ENCODE peak calls at places on chromosomes 13 and 19, in six cellular contexts. S is transverse colon, I is HepG2, X is breast epithelium, P is uterus, U is K562. F is an unnamed sample.

GRCh38 chr19:21321996-21322395 is 7.2 kb downstream of the ZNF708 start:
- DNase-seq in S (no peak), U (no peak), X (no peak), P (no peak), I (no peak), F (no peak)

GRCh38 chr13:51107996-51108395 is 3.1 kb downstream of the C13orf42 start:
- DNase-seq in U (no peak), P (no peak), I (no peak), S (no peak), X (no peak), F (no peak)

GRCh38 chr19:51026554-51026831 is at the start of gene KLK11:
- DNase-seq in X (no peak), S (no peak), P (no peak), I (no peak), U (no peak), F (no peak)

GRCh38 chr13:114339779-114340534 is 25.7 kb downstream of the CHAMP1 start:
- DNase-seq in I (peak; percentile 22), X (no peak), S (peak; percentile 59), U (no peak), P (no peak), F (peak; percentile 59)

GRCh38 chr19:28556371-28556770 is 656.6 kb downstream of the UQCRFS1 start:
- DNase-seq in I (no peak), P (no peak), X (no peak), S (no peak), U (no peak), F (no peak)

GRCh38 chr13:95191821-95192220 is 109.4 kb downstream of the ABCC4 start:
- DNase-seq in S (peak; percentile 83), P (peak; percentile 63), U (peak; percentile 68), I (peak; percentile 41), X (no peak), F (peak; percentile 31)

GRCh38 chr13:18961383-18962117 is 220.1 kb downstream of the TUBA3C start:
- DNase-seq in P (no peak), I (no peak), U (no peak), S (no peak), X (no peak), F (no peak)

GRCh38 chr19:1109032-1109541 is 5.3 kb downstream of the GPX4 start:
- DNase-seq in P (no peak), X (no peak), I (no peak), S (no peak), U (no peak), F (no peak)

GRCh38 chr13:21534760-21535159 is 69.2 kb downstream of the MICU2 start:
- DNase-seq in P (no peak), X (no peak), U (no peak), S (no peak), I (no peak), F (no peak)

GRCh38 chr13:48231948-48232347 is 1.1 kb upstream of the ITM2B start:
- DNase-seq in X (no peak), S (no peak), U (no peak), P (no peak), I (no peak), F (no peak)

GRCh38 chr13:51764184-51765141 is 39.5 kb downstream of the DHRS12 start:
- DNase-seq in I (peak; percentile 92), P (peak; percentile 67), X (no peak), S (peak; percentile 56), U (no peak), F (peak; percentile 42)

GRCh38 chr19:13156968-13157882 is 7.0 kb downstream of the IER2 start:
- DNase-seq in I (no peak), S (peak; percentile 35), P (no peak), X (no peak), U (no peak), F (peak; percentile 38)

GRCh38 chr13:48938308-48938943 is 37.3 kb upstream of the FNDC3A start:
- DNase-seq in P (no peak), S (no peak), X (no peak), U (no peak), I (no peak), F (no peak)

GRCh38 chr13:75871059-75871458 is 234.9 kb downstream of the LMO7 start:
- DNase-seq in U (no peak), P (no peak), X (no peak), I (no peak), S (no peak), F (no peak)

GRCh38 chr13:65461590-65461989 is 1768.5 kb downstream of the PCDH9 start:
- DNase-seq in U (no peak), I (no peak), X (no peak), P (no peak), S (no peak), F (no peak)

GRCh38 chr13:23372264-23372905 is 61.1 kb downstream of the SACS start:
- DNase-seq in X (no peak), U (no peak), S (no peak), I (no peak), P (no peak), F (no peak)

GRCh38 chr13:47463726-47464125 is 537.3 kb downstream of the SUCLA2 start:
- DNase-seq in S (no peak), P (no peak), I (no peak), U (no peak), X (no peak), F (no peak)

GRCh38 chr13:97122381-97122996 is 99.6 kb upstream of the MBNL2 start:
- DNase-seq in I (no peak), U (no peak), X (no peak), P (no peak), S (no peak), F (no peak)

GRCh38 chr13:27562457-27562856 is 57.9 kb downstream of the LNX2 start:
- DNase-seq in U (no peak), X (no peak), P (no peak), I (no peak), S (no peak), F (no peak)

GRCh38 chr19:44401787-44402115 is 343 bp upstream of the ZNF285 start:
- DNase-seq in I (no peak), X (no peak), P (no peak), U (no peak), S (no peak), F (no peak)

GRCh38 chr19:43078311-43078710 is 4.2 kb downstream of the PSG2 start:
- DNase-seq in I (no peak), U (no peak), P (no peak), X (no peak), S (no peak), F (no peak)

GRCh38 chr13:71522976-71523517 is 344.0 kb downstream of the DACH1 start:
- DNase-seq in P (no peak), X (no peak), U (no peak), S (no peak), I (no peak), F (no peak)

GRCh38 chr13:111066544-111066943 is 48.6 kb upstream of the ARHGEF7 start:
- DNase-seq in S (no peak), I (no peak), X (no peak), P (no peak), U (no peak), F (no peak)

GRCh38 chr19:15210323-15210774 is 9.6 kb upstream of the NOTCH3 start:
- DNase-seq in X (no peak), I (peak; percentile 25), U (no peak), P (no peak), S (no peak), F (peak; percentile 91)

DNA sequence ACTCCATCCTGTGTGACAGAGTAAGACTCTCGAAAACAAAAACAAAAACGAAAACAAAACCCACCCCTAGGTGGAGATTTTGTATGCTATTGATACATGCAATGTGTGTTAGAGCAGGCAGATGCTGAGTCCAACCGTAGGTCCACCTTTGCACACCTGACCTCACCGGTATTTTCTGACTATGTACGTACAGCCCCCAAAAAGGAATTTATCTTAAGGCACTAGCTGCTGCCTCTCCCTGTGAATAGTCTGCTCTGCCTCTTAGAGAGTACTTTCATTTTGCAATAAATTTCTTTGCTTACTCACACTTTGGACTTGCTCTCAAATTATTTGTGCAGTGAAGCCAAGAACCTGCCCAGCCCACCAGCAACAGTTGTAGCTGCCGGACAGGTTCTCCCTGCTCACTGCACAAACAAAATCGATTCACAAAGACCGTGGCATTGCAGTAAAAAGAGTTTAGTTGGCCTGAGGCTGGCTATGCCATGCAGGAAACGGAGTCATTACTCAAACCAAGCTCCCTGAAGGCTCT is 8.2 kb upstream of the ZNF77 start:
- DNase-seq in X (peak; percentile 74), S (peak; percentile 82), P (no peak), U (no peak), I (peak; percentile 37), F (no peak)
- TF ChIP-seq CTCF in X (peak; percentile 32), S (peak; percentile 41), P (no peak), U (no peak), I (no peak), F (no peak)

GRCh38 chr19:8820234-8820633 is 11.9 kb downstream of the ZNF558 start:
- DNase-seq in S (no peak), X (no peak), I (no peak), P (no peak), U (no peak), F (no peak)
- H3K9me3 ChIP-seq in S (peaks cover 26% of the 10 kb centered on the region), X (peaks cover 54% of the 10 kb centered on the region), I (peaks cover 92% of the 10 kb centered on the region), P (peaks cover 34% of the 10 kb centered on the region), U (peaks cover 2% of the 10 kb centered on the region), F (peaks cover 28% of the 10 kb centered on the region)

GRCh38 chr13:37069597-37070103 is 10.2 kb upstream of the SUPT20H start:
- DNase-seq in U (no peak), S (no peak), I (no peak), P (no peak), X (no peak), F (no peak)

GRCh38 chr13:37067874-37068273 is 8.4 kb upstream of the SUPT20H start:
- DNase-seq in U (no peak), P (no peak), X (no peak), S (no peak), I (no peak), F (no peak)

GRCh38 chr13:37070956-37071355 is 11.5 kb upstream of the SUPT20H start:
- DNase-seq in P (no peak), X (no peak), I (no peak), S (no peak), U (no peak), F (no peak)

GRCh38 chr13:37070145-37070695 is 10.7 kb upstream of the SUPT20H start:
- DNase-seq in U (no peak), S (no peak), P (no peak), I (no peak), X (no peak), F (no peak)

GRCh38 chr13:37068962-37069361 is 9.5 kb upstream of the SUPT20H start:
- DNase-seq in I (no peak), P (no peak), X (no peak), U (no peak), S (no peak), F (peak; percentile 4)
- TF ChIP-seq CTCF in I (peak; percentile 42), P (no peak), X (no peak), U (peak; percentile 53), S (peak; percentile 17), F (no peak)

DNA sequence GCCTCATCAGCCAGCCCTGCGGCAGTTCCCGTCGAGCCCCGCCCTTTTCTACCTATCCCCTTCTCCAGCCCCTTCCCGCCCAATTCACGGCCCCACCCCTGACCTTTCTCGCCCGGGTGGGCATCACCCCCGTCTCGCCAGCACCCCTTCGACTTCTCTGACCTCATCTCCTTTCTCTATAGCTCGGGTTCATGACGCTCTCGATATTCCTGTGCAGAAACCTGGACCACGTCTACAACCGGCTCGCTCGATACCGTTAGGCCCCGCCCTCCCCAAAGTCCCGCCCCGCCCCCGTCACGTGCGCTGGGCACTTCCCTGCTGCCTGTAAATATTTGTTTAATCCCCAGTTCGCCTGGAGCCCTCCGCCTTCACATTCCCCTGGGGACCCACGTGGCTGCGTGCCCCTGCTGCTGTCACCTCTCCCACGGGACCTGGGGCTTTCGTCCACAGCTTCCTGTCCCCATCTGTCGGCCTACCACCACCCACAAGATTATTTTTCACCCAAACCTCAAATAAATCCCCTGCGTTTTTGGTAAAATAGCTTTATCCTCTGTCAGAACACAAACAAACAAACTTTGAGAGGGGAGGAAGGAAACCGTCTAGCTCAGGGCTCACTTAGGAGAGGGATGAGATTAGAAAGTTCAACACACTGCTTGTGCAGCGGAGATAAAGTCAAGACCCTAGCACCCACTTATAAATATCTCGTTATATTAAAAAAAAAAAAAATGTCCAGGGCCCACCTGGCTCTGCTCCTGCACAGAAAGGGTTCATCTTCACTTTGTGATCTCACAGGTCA is 5.1 kb downstream of the CD37 start:
- DNase-seq in P (peak; percentile 74), I (peak; percentile 78), X (peak; percentile 69), S (peak; percentile 75), U (peak; percentile 85), F (no peak)
- H3K9me3 ChIP-seq in P (no peaks in the 10 kb centered on the region), I (no peaks in the 10 kb centered on the region), X (no peaks in the 10 kb centered on the region), S (no peaks in the 10 kb centered on the region), U (no peaks in the 10 kb centered on the region), F (no peaks in the 10 kb centered on the region)

F was measured in A549.